ENCODE peak calls at places on chromosome 1, in ten cellular contexts. F is MM.1S, N is fibroblast of lung, M is GM23248, U is astrocyte, S is endothelial cell of umbilical vein, P is mesenchymal stem cell, E is H9, L is neural progenitor cell, D is neuronal stem cell. I is an unnamed sample.

GRCh38 chr1:15717418-15718131 is 18.5 kb upstream of the SLC25A34 start:
- DNase-seq in N (peak), U (no peak), M (no peak), F (no peak), E (no peak), D (no peak), S (peak), L (no peak), P (no peak), I (no peak)

GRCh38 chr1:187383366-187383765 is 554.6 kb downstream of the PLA2G4A start:
- DNase-seq in E (peak), S (no peak), U (no peak), P (no peak), F (no peak), N (no peak), D (no peak), L (peak), M (no peak), I (no peak)

GRCh38 chr1:229013981-229014380 is 256.9 kb upstream of the RAB4A start:
- DNase-seq in D (no peak), S (no peak), P (peak), E (no peak), N (no peak), U (no peak), L (no peak), M (no peak), F (no peak), I (no peak)

GRCh38 chr1:20551945-20552727 is at the start of gene FAM43B:
- DNase-seq in M (peak), U (peak), S (peak), N (peak), L (peak), E (peak), D (peak), F (no peak), P (peak), I (no peak)

GRCh38 chr1:106921186-106921585 is 135.3 kb upstream of the PRMT6 start:
- DNase-seq in P (no peak), N (peak), D (no peak), F (no peak), U (peak), M (peak), L (no peak), S (no peak), E (no peak), I (no peak)

GRCh38 chr1:22107126-22107525 is 35.8 kb downstream of the WNT4 start:
- DNase-seq in M (peak), D (no peak), E (no peak), L (no peak), N (no peak), P (peak), S (no peak), F (no peak), U (peak), I (no peak)

GRCh38 chr1:156661932-156662587 is 15.1 kb downstream of the NES start:
- DNase-seq in U (peak), P (peak), F (peak), D (no peak), L (peak), S (no peak), N (no peak), E (no peak), M (peak), I (no peak)

GRCh38 chr1:238113222-238113621 is 222.5 kb upstream of the ZP4 start:
- DNase-seq in N (no peak), M (no peak), L (no peak), E (no peak), P (no peak), F (no peak), S (no peak), D (no peak), U (no peak), I (no peak)

GRCh38 chr1:159953866-159954515 is at the start of gene SLAMF9:
- DNase-seq in D (no peak), U (peak), P (peak), N (peak), F (no peak), M (peak), S (no peak), L (no peak), E (peak), I (no peak)

GRCh38 chr1:3550511-3551289 is 60.6 kb downstream of the MEGF6 start:
- DNase-seq in U (no peak), D (no peak), P (no peak), S (no peak), E (no peak), L (no peak), F (no peak), M (no peak), N (no peak), I (no peak)

GRCh38 chr1:3547055-3548005 is 64.0 kb downstream of the MEGF6 start:
- DNase-seq in P (no peak), E (peak), S (no peak), F (no peak), N (no peak), U (no peak), L (peak), M (no peak), D (no peak), I (peak)

GRCh38 chr1:3546048-3546384 is 65.3 kb downstream of the MEGF6 start:
- DNase-seq in U (no peak), L (no peak), N (no peak), F (no peak), P (no peak), S (no peak), E (no peak), D (no peak), M (no peak), I (no peak)

GRCh38 chr1:3548895-3549294 is 62.4 kb downstream of the MEGF6 start:
- DNase-seq in L (no peak), D (no peak), N (no peak), F (no peak), E (no peak), M (no peak), P (no peak), S (no peak), U (no peak), I (no peak)

DNA sequence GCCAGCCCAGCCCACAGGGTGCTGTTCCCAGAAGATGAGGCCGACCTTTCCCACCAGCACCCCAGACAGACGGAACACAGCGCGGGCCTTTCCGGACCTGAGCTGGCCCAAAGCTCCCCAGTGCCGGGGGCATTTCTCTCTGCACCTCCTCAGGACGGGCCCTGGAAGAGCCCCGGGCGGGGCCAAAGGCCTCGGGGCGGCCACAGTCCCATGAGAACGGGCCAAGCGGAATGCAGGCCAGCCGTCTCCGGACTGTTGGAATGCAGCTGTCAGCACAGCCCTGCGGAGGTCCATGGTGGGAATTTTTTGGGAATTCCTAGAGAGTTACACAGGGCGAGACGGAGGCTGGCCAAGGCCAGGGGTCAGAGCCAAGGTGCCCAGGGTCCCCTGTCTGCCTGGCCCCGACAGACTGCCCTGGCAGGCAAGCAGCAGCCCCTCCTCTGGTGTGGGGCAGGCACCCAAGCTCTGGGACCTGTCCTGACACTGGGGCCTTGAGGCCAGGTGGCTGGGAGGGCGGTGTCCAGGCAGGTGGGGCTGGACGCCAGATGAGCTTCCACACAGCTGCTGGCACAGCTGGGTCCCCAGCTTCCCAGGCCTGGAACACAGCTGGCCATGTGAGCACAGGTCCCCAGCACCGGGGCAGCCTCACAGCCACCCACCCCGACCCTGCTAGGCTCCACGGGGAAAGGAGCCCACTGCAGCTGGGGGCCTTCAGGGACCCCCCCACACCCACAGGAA is 63.0 kb downstream of the MEGF6 start:
- DNase-seq in U (peak), F (no peak), P (no peak), N (peak), S (no peak), L (peak), D (no peak), M (no peak), E (no peak), I (no peak)
- H2AFZ ChIP-seq in U (no peak), F (no peak), P (no peak), N (no peak), S (no peak), L (no peak), D (no peak), M (no peak), E (no peak), I (no peak)

GRCh38 chr1:3746389-3746783 is 5.9 kb upstream of the CCDC27 start:
- DNase-seq in S (no peak), F (no peak), L (peak), N (no peak), D (no peak), E (peak), P (no peak), M (peak), U (no peak), I (no peak)
- H2AFZ ChIP-seq in S (peak), F (no peak), L (no peak), N (no peak), D (peak), E (no peak), P (peak), M (peak), U (peak), I (no peak)

GRCh38 chr1:243505986-243506689 is 250.3 kb downstream of the SDCCAG8 start:
- DNase-seq in F (no peak), S (no peak), L (no peak), E (no peak), D (no peak), N (no peak), U (no peak), P (no peak), M (no peak), I (no peak)
- H2AFZ ChIP-seq in F (no peak), S (no peak), L (no peak), E (no peak), D (no peak), N (no peak), U (no peak), P (no peak), M (no peak), I (no peak)

DNA sequence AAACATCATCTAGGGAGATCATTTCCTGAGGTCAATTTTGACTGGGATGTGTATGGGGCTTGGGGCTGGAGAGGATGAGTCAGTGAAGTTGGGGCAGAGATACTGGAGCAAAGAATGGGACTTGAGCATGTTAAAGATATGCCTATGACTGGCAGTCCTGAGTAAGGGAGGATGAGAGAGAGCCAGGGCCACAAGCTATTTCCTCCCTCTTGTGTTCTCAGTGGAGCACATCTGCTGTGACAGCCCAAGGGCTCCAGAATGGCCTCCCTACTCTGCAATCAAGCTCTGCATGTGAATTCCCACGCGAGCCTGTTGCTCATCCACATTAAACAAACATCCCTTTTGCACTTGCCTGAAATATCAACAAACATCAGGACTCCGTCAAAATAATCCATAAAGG is 9.3 kb downstream of the ADCY10 start:
- DNase-seq in F (no peak), U (peak), S (peak), D (no peak), N (peak), E (no peak), L (no peak), M (peak), P (peak), I (no peak)
- H2AFZ ChIP-seq in F (no peak), U (no peak), S (peak), D (peak), N (no peak), E (no peak), L (peak), M (no peak), P (no peak), I (no peak)

GRCh38 chr1:53182688-53183276 is 13.8 kb upstream of the CPT2 start:
- DNase-seq in L (no peak), P (no peak), F (no peak), U (no peak), M (no peak), S (no peak), D (no peak), E (no peak), N (no peak), I (no peak)
- H2AFZ ChIP-seq in L (no peak), P (no peak), F (no peak), U (peak), M (peak), S (no peak), D (no peak), E (no peak), N (no peak), I (no peak)

GRCh38 chr1:83931658-83932253 is 67.2 kb downstream of the TTLL7 start:
- DNase-seq in P (peak), U (peak), M (peak), D (peak), E (no peak), L (peak), S (peak), N (peak), F (peak), I (peak)
- H2AFZ ChIP-seq in P (no peak), U (no peak), M (peak), D (peak), E (no peak), L (no peak), S (peak), N (no peak), F (no peak), I (no peak)

GRCh38 chr1:184931566-184931965 is 42.7 kb downstream of the NIBAN1 start:
- DNase-seq in E (no peak), P (no peak), S (peak), L (no peak), N (no peak), M (no peak), F (no peak), D (no peak), U (no peak), I (no peak)
- H2AFZ ChIP-seq in E (no peak), P (no peak), S (no peak), L (no peak), N (no peak), M (no peak), F (no peak), D (no peak), U (no peak), I (no peak)